ENCODE peak calls at places on chromosomes 5 and 9, in six cellular contexts. U, X, M, S, T and P are unnamed samples.

GRCh38 chr9:79111653-79112052 is 460.1 kb upstream of the TLE4 start:
- DNase-seq in U (no peak), X (no peak), M (no peak), S (no peak), T (no peak), P (no peak)

GRCh38 chr9:125989524-125990180 is 242.5 kb downstream of the PBX3 start:
- DNase-seq in U (no peak), X (no peak), M (no peak), S (no peak), T (no peak), P (no peak)

GRCh38 chr5:149677721-149678120 is 52.4 kb upstream of the PPARGC1B start:
- DNase-seq in U (no peak), X (no peak), M (no peak), S (no peak), T (no peak), P (no peak)

GRCh38 chr5:31604644-31605043 is 34.3 kb upstream of the PDZD2 start:
- DNase-seq in U (no peak), X (no peak), M (no peak), S (no peak), T (no peak), P (no peak)

GRCh38 chr9:75071530-75072122 is 16.3 kb downstream of the NMRK1 start:
- DNase-seq in U (no peak), X (peak), M (no peak), S (no peak), T (no peak), P (no peak)

GRCh38 chr5:75031366-75031765 is 21.0 kb downstream of the GCNT4 start:
- DNase-seq in U (no peak), X (no peak), M (no peak), S (no peak), T (no peak), P (no peak)

GRCh38 chr9:108756746-108757490 is 98.9 kb downstream of the ACTL7B start:
- DNase-seq in U (no peak), X (no peak), M (no peak), S (no peak), T (peak), P (no peak)

GRCh38 chr9:6229604-6230003 is 14.0 kb downstream of the IL33 start:
- DNase-seq in U (peak), X (peak), M (no peak), S (no peak), T (peak), P (peak)

GRCh38 chr5:32760091-32760509 is 49.0 kb downstream of the NPR3 start:
- DNase-seq in U (peak), X (peak), M (no peak), S (no peak), T (peak), P (peak)

GRCh38 chr9:75962186-75963036 is 71.9 kb downstream of the PCSK5 start:
- DNase-seq in U (peak), X (no peak), M (no peak), S (no peak), T (peak), P (no peak)

GRCh38 chr5:179313849-179314521 is 31.3 kb downstream of the ADAMTS2 start:
- DNase-seq in U (peak), X (peak), M (peak), S (peak), T (peak), P (peak)

GRCh38 chr5:172909931-172910502 is 49.2 kb upstream of the RPL26L1 start:
- DNase-seq in U (peak), X (peak), M (no peak), S (no peak), T (peak), P (peak)

GRCh38 chr5:56003179-56003578 is 8.4 kb upstream of the IL6ST start:
- DNase-seq in U (peak), X (peak), M (no peak), S (no peak), T (peak), P (peak)

GRCh38 chr5:27472000-27472763 is 433.8 kb upstream of the CDH9 start:
- DNase-seq in U (peak), X (peak), M (no peak), S (no peak), T (peak), P (peak)

GRCh38 chr9:13445123-13445522 is 165.6 kb upstream of the MPDZ start:
- DNase-seq in U (peak), X (no peak), M (no peak), S (no peak), T (no peak), P (peak)

GRCh38 chr5:31638286-31638685 is 645 bp upstream of the PDZD2 start:
- DNase-seq in U (peak), X (no peak), M (no peak), S (no peak), T (no peak), P (peak)

GRCh38 chr5:171701138-171701537 is 84.5 kb upstream of the SMIM23 start:
- DNase-seq in U (no peak), X (no peak), M (no peak), S (no peak), T (no peak), P (no peak)

GRCh38 chr5:151047814-151048425 is 27.5 kb downstream of the GPX3 start:
- DNase-seq in U (peak), X (peak), M (no peak), S (no peak), T (peak), P (no peak)

GRCh38 chr9:36597412-36598178 is 24.9 kb downstream of the MELK start:
- DNase-seq in U (peak), X (peak), M (no peak), S (no peak), T (peak), P (peak)

GRCh38 chr5:112338681-112339337 is 80.3 kb downstream of the EPB41L4A start:
- DNase-seq in U (peak), X (peak), M (no peak), S (no peak), T (peak), P (peak)

GRCh38 chr9:33921967-33922895 is 105.3 kb downstream of the UBE2R2 start:
- DNase-seq in U (peak), X (peak), M (no peak), S (no peak), T (peak), P (peak)

GRCh38 chr5:7462758-7463157 is 66.8 kb downstream of the ADCY2 start:
- DNase-seq in U (no peak), X (no peak), M (no peak), S (no peak), T (no peak), P (no peak)

GRCh38 chr5:139911425-139912120 is 116.0 kb downstream of the PSD2 start:
- DNase-seq in U (no peak), X (no peak), M (no peak), S (peak), T (no peak), P (no peak)

GRCh38 chr5:14406554-14406849 is 175.1 kb upstream of the OTULINL start:
- DNase-seq in U (peak), X (peak), M (no peak), S (no peak), T (peak), P (peak)

GRCh38 chr5:178223196-178223773 is 9.3 kb downstream of the PHYKPL start:
- DNase-seq in U (no peak), X (no peak), M (no peak), S (no peak), T (no peak), P (no peak)

GRCh38 chr5:138792181-138792808 is 39.1 kb downstream of the CTNNA1 start:
- DNase-seq in U (no peak), X (no peak), M (no peak), S (no peak), T (no peak), P (no peak)

GRCh38 chr5:157516016-157516415 is 56.0 kb downstream of the NIPAL4 start:
- DNase-seq in U (peak), X (peak), M (no peak), S (no peak), T (peak), P (peak)

GRCh38 chr9:127336708-127337352 is 60.1 kb upstream of the SLC2A8 start:
- DNase-seq in U (peak), X (peak), M (peak), S (peak), T (peak), P (peak)

GRCh38 chr5:9288234-9288633 is 257.6 kb downstream of the SEMA5A start:
- DNase-seq in U (no peak), X (no peak), M (no peak), S (no peak), T (no peak), P (no peak)

GRCh38 chr5:149759986-149760699 is 30.0 kb downstream of the PPARGC1B start:
- DNase-seq in U (peak), X (no peak), M (no peak), S (no peak), T (no peak), P (no peak)

GRCh38 chr5:150261231-150261630 is 28.3 kb downstream of the CAMK2A start:
- DNase-seq in U (no peak), X (peak), M (no peak), S (no peak), T (no peak), P (no peak)

GRCh38 chr9:124313940-124314339 is 56.2 kb downstream of the NEK6 start:
- DNase-seq in U (no peak), X (no peak), M (no peak), S (no peak), T (no peak), P (no peak)

GRCh38 chr9:81631213-81631745 is 58.1 kb downstream of the TLE1 start:
- DNase-seq in U (no peak), X (no peak), M (no peak), S (no peak), T (no peak), P (no peak)

GRCh38 chr9:133342570-133342969 is 5.4 kb downstream of the MED22 start:
- DNase-seq in U (no peak), X (no peak), M (no peak), S (no peak), T (no peak), P (no peak)

GRCh38 chr9:82538634-82539033 is 524.3 kb downstream of the RASEF start:
- DNase-seq in U (no peak), X (no peak), M (no peak), S (no peak), T (no peak), P (no peak)

GRCh38 chr5:160837749-160838593 is 14.0 kb downstream of the ATP10B start:
- DNase-seq in U (no peak), X (peak), M (no peak), S (no peak), T (no peak), P (no peak)

GRCh38 chr9:137278913-137279711 is 1.6 kb downstream of the TOR4A start:
- DNase-seq in U (no peak), X (no peak), M (no peak), S (peak), T (no peak), P (no peak)

GRCh38 chr9:32703635-32704034 is 68.2 kb upstream of the TAF1L start:
- DNase-seq in U (no peak), X (no peak), M (no peak), S (no peak), T (peak), P (no peak)

GRCh38 chr5:168123853-168124528 is 167.5 kb upstream of the WWC1 start:
- DNase-seq in U (no peak), X (no peak), M (no peak), S (no peak), T (no peak), P (no peak)

GRCh38 chr9:107704791-107705190 is 215.2 kb upstream of the KLF4 start:
- DNase-seq in U (no peak), X (peak), M (no peak), S (no peak), T (no peak), P (no peak)

GRCh38 chr5:147693238-147693637 is 89.3 kb downstream of the JAKMIP2 start:
- DNase-seq in U (no peak), X (no peak), M (no peak), S (no peak), T (no peak), P (no peak)

GRCh38 chr5:147689436-147689835 is 93.1 kb downstream of the JAKMIP2 start:
- DNase-seq in U (no peak), X (no peak), M (no peak), S (no peak), T (peak), P (no peak)

GRCh38 chr5:147691134-147691533 is 91.4 kb downstream of the JAKMIP2 start:
- DNase-seq in U (no peak), X (no peak), M (no peak), S (no peak), T (peak), P (no peak)

GRCh38 chr5:147688965-147689364 is 93.6 kb downstream of the JAKMIP2 start:
- DNase-seq in U (peak), X (peak), M (no peak), S (no peak), T (peak), P (peak)

GRCh38 chr5:147690595-147690994 is 91.9 kb downstream of the JAKMIP2 start:
- DNase-seq in U (no peak), X (no peak), M (no peak), S (no peak), T (peak), P (no peak)
- TF ChIP-seq CTCF in U (no peak), X (no peak), M (no peak), S (no peak), T (peak), P (no peak)

DNA sequence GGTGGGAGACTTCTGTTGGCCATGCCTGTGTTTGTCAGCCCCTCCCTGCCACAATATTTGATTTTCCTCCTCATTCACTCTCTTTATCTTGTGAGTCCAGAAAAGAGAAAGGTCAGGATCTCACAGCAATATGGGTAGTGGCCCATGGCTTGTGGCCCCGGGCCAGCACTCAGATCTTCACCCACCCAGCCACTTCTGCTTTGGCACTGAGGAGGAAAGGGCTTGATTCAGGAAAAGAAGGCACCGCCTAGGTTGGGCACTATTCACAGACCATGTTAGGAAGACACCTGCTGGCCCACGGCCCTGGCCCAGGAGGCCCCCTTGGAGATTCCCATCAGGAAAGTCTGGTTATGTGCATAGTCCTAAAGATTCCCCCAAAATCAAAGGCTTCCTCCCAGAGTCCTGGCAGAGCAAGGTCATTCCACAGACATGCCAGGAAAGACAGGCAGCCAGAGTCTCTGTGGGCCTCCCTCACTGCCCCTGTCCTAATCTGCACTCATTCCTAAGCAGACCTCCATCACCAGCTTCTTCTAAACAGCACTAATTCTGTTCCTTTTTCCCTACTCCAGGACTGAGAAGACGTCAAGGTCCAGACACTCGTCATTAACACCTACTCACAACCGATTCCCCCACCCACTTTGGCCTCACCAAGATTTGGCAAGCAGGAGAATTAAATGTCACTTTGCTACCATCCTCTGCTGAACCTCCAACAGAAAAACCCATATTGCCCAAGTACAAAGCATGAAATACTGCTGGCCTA is 179.3 kb downstream of the DEPDC1B start:
- DNase-seq in U (no peak), X (no peak), M (no peak), S (no peak), T (no peak), P (no peak)
- H3K4me3 ChIP-seq in U (no peak), X (no peak), M (no peak), S (peak), T (no peak), P (no peak)

GRCh38 chr5:141041427-141041785 is 9.8 kb upstream of the PCDHB1 start:
- DNase-seq in U (no peak), X (no peak), M (no peak), S (no peak), T (no peak), P (no peak)
- TF ChIP-seq CTCF in U (no peak), X (no peak), M (no peak), S (no peak), T (no peak), P (no peak)

DNA sequence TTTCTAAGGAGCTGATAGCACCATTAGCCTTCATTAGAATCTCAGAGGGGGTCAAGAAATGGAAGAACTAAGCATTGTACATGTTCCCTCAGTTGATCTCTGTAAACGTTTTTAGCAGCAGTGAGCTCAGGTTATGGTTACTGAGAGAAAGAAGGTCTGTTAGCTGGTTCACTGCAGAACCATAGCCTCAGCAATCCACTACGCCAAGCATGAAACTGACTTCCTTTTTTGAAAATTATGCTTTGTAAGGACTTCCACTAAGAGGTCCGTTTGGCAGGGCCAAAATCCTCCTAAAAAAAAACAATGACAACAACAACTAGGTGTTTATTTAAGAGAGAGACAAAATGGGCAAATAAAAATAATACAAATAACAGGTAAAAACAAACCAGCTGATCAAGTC is 273.3 kb downstream of the AOPEP start:
- DNase-seq in U (no peak), X (no peak), M (no peak), S (no peak), T (no peak), P (no peak)
- H3K4me3 ChIP-seq in U (no peak), X (no peak), M (no peak), S (no peak), T (no peak), P (no peak)

GRCh38 chr5:97096096-97096648 is 46.2 kb downstream of the LIX1 start:
- DNase-seq in U (peak), X (no peak), M (no peak), S (no peak), T (peak), P (peak)
- TF ChIP-seq CTCF in U (no peak), X (no peak), M (no peak), S (no peak), T (no peak), P (no peak)

GRCh38 chr5:116564756-116565593 is 9.6 kb downstream of the SEMA6A start:
- DNase-seq in U (no peak), X (no peak), M (no peak), S (no peak), T (no peak), P (no peak)
- H3K4me3 ChIP-seq in U (no peak), X (no peak), M (no peak), S (no peak), T (no peak), P (no peak)

DNA sequence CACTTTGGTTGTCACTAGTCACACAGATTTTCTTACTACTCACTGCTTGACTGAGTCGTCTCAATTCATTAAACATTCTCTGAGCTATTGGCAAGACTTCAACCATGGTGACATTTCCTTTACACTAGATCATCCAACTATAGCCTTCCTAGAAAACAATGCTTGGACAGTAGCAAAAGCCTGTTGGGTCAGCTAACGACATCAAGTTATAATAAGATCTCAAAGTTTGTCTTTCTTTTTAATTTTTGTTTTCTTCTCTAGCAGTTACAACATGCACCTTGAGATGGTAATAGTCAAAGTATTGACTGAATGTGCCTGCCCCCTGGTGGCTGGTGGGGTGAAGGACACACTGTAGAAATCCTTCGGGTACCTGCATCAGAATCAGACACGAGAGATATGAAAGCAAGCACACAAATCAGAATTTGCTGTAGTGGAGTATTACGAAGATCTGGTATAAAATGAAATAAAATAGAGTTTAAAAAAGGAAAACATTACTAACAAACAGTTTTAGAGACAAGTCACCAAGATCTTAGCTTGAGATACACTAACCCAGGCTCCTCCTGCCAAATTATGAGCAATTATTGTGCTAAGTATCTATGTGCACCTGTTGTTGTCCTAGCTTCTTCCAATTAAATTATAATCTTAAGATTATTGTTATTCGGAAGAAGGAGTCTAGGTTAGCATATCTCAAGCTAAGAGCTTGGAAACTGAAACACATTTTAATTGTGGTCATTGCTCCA is 81.2 kb downstream of the ARL15 start:
- DNase-seq in U (peak), X (peak), M (peak), S (no peak), T (peak), P (peak)
- TF ChIP-seq CTCF in U (peak), X (peak), M (peak), S (peak), T (peak), P (peak)